ENCODE peak calls at places on chromosomes 1 and 21, in seven cellular contexts. W is activated naive CD4-positive, alpha-beta T cell; P is Right ventricle myocardium inferior; U is smooth muscle cell of the brain vasculature; C is SW 1271; S is AG08395; Z is stimulated activated CD8-positive, alpha-beta memory T cell treated with anti-CD3 and anti-CD28 coated beads, Interleukin-12 subunit alpha, Interleukin-12 subunit beta, amount 100 ng/mL, for 1 hour. F is an unnamed sample.

GRCh38 chr1:60008500-60008899 is 65.1 kb downstream of the C1orf87 start:
- DNase-seq in W (no peak), P (no peak), U (no peak), C (no peak), S (no peak), Z (no peak), F (no peak)

GRCh38 chr1:43587594-43587993 is 56.9 kb downstream of the PTPRF start:
- DNase-seq in W (no peak), P (no peak), U (no peak), C (no peak), S (peak; percentile 88), Z (no peak), F (no peak)

GRCh38 chr1:50497007-50497406 is 73.8 kb upstream of the DMRTA2 start:
- DNase-seq in W (no peak), P (no peak), U (no peak), C (no peak), S (no peak), Z (no peak), F (no peak)

GRCh38 chr1:215004121-215004837 is 78.3 kb upstream of the KCNK2 start:
- DNase-seq in W (no peak), P (no peak), U (no peak), C (no peak), S (no peak), Z (no peak), F (no peak)

GRCh38 chr21:18549214-18549905 is 145.8 kb upstream of the TMPRSS15 start:
- DNase-seq in W (no peak), P (no peak), U (no peak), C (no peak), S (no peak), Z (no peak), F (no peak)

GRCh38 chr1:147640553-147641165 is 29.7 kb downstream of the ACP6 start:
- DNase-seq in W (peak; percentile 42), P (peak; percentile 77), U (peak; percentile 26), C (peak; percentile 43), S (peak; percentile 83), Z (peak; percentile 57), F (peak; percentile 89)

GRCh38 chr1:161193561-161194235 is 5.2 kb downstream of the ADAMTS4 start:
- DNase-seq in W (no peak), P (peak; percentile 71), U (no peak), C (no peak), S (no peak), Z (no peak), F (peak; percentile 84)

GRCh38 chr1:33821291-33821690 is 42.6 kb upstream of the HMGB4 start:
- DNase-seq in W (no peak), P (no peak), U (no peak), C (no peak), S (no peak), Z (no peak), F (peak; percentile 34)

GRCh38 chr21:25330266-25330665 is 277.0 kb downstream of the MRPL39 start:
- DNase-seq in W (no peak), P (no peak), U (no peak), C (no peak), S (peak; percentile 6), Z (no peak), F (no peak)

GRCh38 chr1:44044071-44044801 is 13.0 kb upstream of the SLC6A9 start:
- DNase-seq in W (no peak), P (no peak), U (no peak), C (no peak), S (peak; percentile 38), Z (no peak), F (no peak)

GRCh38 chr1:173354937-173355280 is 122.2 kb upstream of the PRDX6 start:
- DNase-seq in W (no peak), P (no peak), U (no peak), C (no peak), S (no peak), Z (no peak), F (no peak)

GRCh38 chr1:3319874-3320245 is 134.6 kb upstream of the ARHGEF16 start:
- DNase-seq in W (no peak), P (no peak), U (peak; percentile 24), C (peak; percentile 50), S (peak; percentile 69), Z (no peak), F (no peak)

GRCh38 chr1:93180723-93181613 is at the start of gene CCDC18:
- DNase-seq in W (peak; percentile 52), P (no peak), U (no peak), C (peak; percentile 66), S (no peak), Z (peak; percentile 38), F (no peak)

GRCh38 chr1:161238039-161238473 is at the start of gene NR1I3:
- DNase-seq in W (no peak), P (no peak), U (no peak), C (no peak), S (peak; percentile 46), Z (no peak), F (no peak)

GRCh38 chr21:45818904-45819285 is 162.7 kb upstream of the COL6A1 start:
- DNase-seq in W (peak; percentile 7), P (no peak), U (no peak), C (no peak), S (peak; percentile 74), Z (peak; percentile 35), F (no peak)

GRCh38 chr1:87951852-87952251 is 623.2 kb downstream of the LMO4 start:
- DNase-seq in W (no peak), P (no peak), U (no peak), C (no peak), S (peak; percentile 14), Z (no peak), F (no peak)

GRCh38 chr21:46500224-46500861 is 41.7 kb downstream of the DIP2A start:
- DNase-seq in W (no peak), P (no peak), U (no peak), C (no peak), S (peak; percentile 17), Z (no peak), F (no peak)

GRCh38 chr1:116067564-116067887 is 43.7 kb upstream of the MAB21L3 start:
- DNase-seq in W (no peak), P (no peak), U (peak; percentile 24), C (no peak), S (peak; percentile 78), Z (no peak), F (no peak)

GRCh38 chr1:76682152-76682551 is 185.1 kb upstream of the ST6GALNAC5 start:
- DNase-seq in W (no peak), P (no peak), U (no peak), C (no peak), S (no peak), Z (no peak), F (no peak)

GRCh38 chr1:222909586-222909985 is 94.7 kb downstream of the DISP1 start:
- DNase-seq in W (no peak), P (peak; percentile 56), U (no peak), C (no peak), S (peak; percentile 81), Z (no peak), F (no peak)

GRCh38 chr1:147243228-147243685 is 773 bp downstream of the CHD1L start:
- DNase-seq in W (peak; percentile 35), P (peak; percentile 70), U (no peak), C (no peak), S (no peak), Z (no peak), F (peak; percentile 84)

GRCh38 chr1:53576381-53576801 is 117.2 kb downstream of the DMRTB1 start:
- DNase-seq in W (no peak), P (no peak), U (no peak), C (no peak), S (no peak), Z (no peak), F (peak; percentile 47)

GRCh38 chr1:5986018-5986417 is 6.2 kb downstream of the NPHP4 start:
- DNase-seq in W (no peak), P (no peak), U (no peak), C (no peak), S (no peak), Z (no peak), F (peak; percentile 52)

GRCh38 chr1:218364028-218364710 is 19.0 kb downstream of the TGFB2 start:
- DNase-seq in W (no peak), P (no peak), U (no peak), C (no peak), S (no peak), Z (no peak), F (no peak)

GRCh38 chr1:155081472-155082300 is 3.0 kb downstream of the EFNA3 start:
- DNase-seq in W (no peak), P (no peak), U (no peak), C (no peak), S (no peak), Z (no peak), F (peak; percentile 78)

GRCh38 chr1:167489581-167490340 is 28.6 kb downstream of the CD247 start:
- DNase-seq in W (peak; percentile 34), P (no peak), U (no peak), C (no peak), S (no peak), Z (no peak), F (no peak)

GRCh38 chr21:20971296-20971921 is 26.8 kb upstream of the NCAM2 start:
- DNase-seq in W (no peak), P (peak; percentile 73), U (peak; percentile 26), C (peak; percentile 62), S (peak; percentile 52), Z (no peak), F (no peak)

GRCh38 chr1:247241687-247242086 is 14.2 kb upstream of the VN1R5 start:
- DNase-seq in W (no peak), P (no peak), U (no peak), C (no peak), S (no peak), Z (no peak), F (no peak)

GRCh38 chr1:36322786-36323635 is 434 bp downstream of the EVA1B start:
- DNase-seq in W (no peak), P (peak; percentile 78), U (no peak), C (no peak), S (peak; percentile 54), Z (no peak), F (peak; percentile 88)

GRCh38 chr1:169105434-169106094 is 926 bp upstream of the ATP1B1 start:
- DNase-seq in W (no peak), P (peak; percentile 81), U (no peak), C (peak; percentile 29), S (no peak), Z (no peak), F (peak; percentile 90)

GRCh38 chr1:94903318-94904009 is 23.4 kb downstream of the CNN3 start:
- DNase-seq in W (no peak), P (no peak), U (no peak), C (no peak), S (no peak), Z (no peak), F (no peak)

GRCh38 chr1:23224721-23225648 is 7.7 kb upstream of the HTR1D start:
- DNase-seq in W (no peak), P (no peak), U (peak; percentile 2), C (peak; percentile 35), S (peak; percentile 78), Z (no peak), F (no peak)

GRCh38 chr1:70672333-70672935 is 261.4 kb downstream of the CTH start:
- DNase-seq in W (no peak), P (no peak), U (no peak), C (no peak), S (no peak), Z (no peak), F (no peak)

GRCh38 chr1:9376886-9377333 is 84.2 kb downstream of the SPSB1 start:
- DNase-seq in W (no peak), P (peak; percentile 83), U (no peak), C (no peak), S (peak; percentile 55), Z (no peak), F (no peak)

F was measured in spleen.